ENCODE peak calls at places on chromosome 17, in nine cellular contexts. R is adrenal gland; D is effector memory CD4-positive, alpha-beta T cell; L is colonic mucosa; M is tibial nerve; W is esophagus squamous epithelium; X is OCI-LY7; K is transverse colon; C is heart left ventricle. O is an unnamed sample.

GRCh38 chr17:43456661-43457361 is 27.0 kb upstream of the DHX8 start:
- DNase-seq in R (peak; percentile 40), D (no peak), L (no peak), M (peak; percentile 23), W (no peak), X (no peak), K (peak; percentile 12), C (no peak), O (no peak)

GRCh38 chr17:40023590-40024292 is 8.5 kb downstream of the CSF3 start:
- DNase-seq in R (peak; percentile 37), D (no peak), L (peak; percentile 92), M (no peak), W (no peak), X (no peak), K (peak; percentile 80), C (peak; percentile 67), O (no peak)

GRCh38 chr17:30378191-30378796 is 433 bp upstream of the CPD start:
- DNase-seq in R (peak; percentile 34), D (peak; percentile 46), L (peak; percentile 51), M (no peak), W (no peak), X (peak; percentile 5), K (peak; percentile 38), C (peak; percentile 71), O (peak; percentile 50)

GRCh38 chr17:64240741-64241347 is 22.2 kb downstream of the TEX2 start:
- DNase-seq in R (peak; percentile 86), D (no peak), L (peak; percentile 19), M (no peak), W (no peak), X (no peak), K (peak; percentile 35), C (peak; percentile 64), O (no peak)

GRCh38 chr17:16281351-16281750 is 64.3 kb downstream of the PIGL start:
- DNase-seq in R (no peak), D (no peak), L (no peak), M (no peak), W (no peak), X (no peak), K (no peak), C (no peak), O (no peak)

GRCh38 chr17:65228734-65229390 is 91.7 kb downstream of the RGS9 start:
- DNase-seq in R (no peak), D (peak; percentile 4), L (no peak), M (no peak), W (no peak), X (no peak), K (no peak), C (no peak), O (peak; percentile 17)

GRCh38 chr17:15108992-15109391 is 156.1 kb downstream of the PMP22 start:
- DNase-seq in R (no peak), D (no peak), L (no peak), M (no peak), W (no peak), X (no peak), K (no peak), C (no peak), O (no peak)

GRCh38 chr17:77687417-77687816 is 271.1 kb upstream of the TNRC6C start:
- DNase-seq in R (no peak), D (no peak), L (no peak), M (no peak), W (no peak), X (no peak), K (no peak), C (no peak), O (no peak)

GRCh38 chr17:652310-652709 is 62.3 kb downstream of the VPS53 start:
- DNase-seq in R (no peak), D (no peak), L (no peak), M (peak; percentile 68), W (no peak), X (no peak), K (peak; percentile 47), C (peak; percentile 85), O (peak; percentile 85)

GRCh38 chr17:48023408-48024148 is 14.0 kb downstream of the COPZ2 start:
- DNase-seq in R (peak; percentile 94), D (peak; percentile 16), L (peak; percentile 86), M (peak; percentile 72), W (peak; percentile 19), X (peak; percentile 71), K (peak; percentile 84), C (peak; percentile 91), O (peak; percentile 85)

GRCh38 chr17:82019208-82019727 is 3.4 kb downstream of the CENPX start:
- DNase-seq in R (no peak), D (no peak), L (no peak), M (no peak), W (no peak), X (no peak), K (no peak), C (no peak), O (no peak)

DNA sequence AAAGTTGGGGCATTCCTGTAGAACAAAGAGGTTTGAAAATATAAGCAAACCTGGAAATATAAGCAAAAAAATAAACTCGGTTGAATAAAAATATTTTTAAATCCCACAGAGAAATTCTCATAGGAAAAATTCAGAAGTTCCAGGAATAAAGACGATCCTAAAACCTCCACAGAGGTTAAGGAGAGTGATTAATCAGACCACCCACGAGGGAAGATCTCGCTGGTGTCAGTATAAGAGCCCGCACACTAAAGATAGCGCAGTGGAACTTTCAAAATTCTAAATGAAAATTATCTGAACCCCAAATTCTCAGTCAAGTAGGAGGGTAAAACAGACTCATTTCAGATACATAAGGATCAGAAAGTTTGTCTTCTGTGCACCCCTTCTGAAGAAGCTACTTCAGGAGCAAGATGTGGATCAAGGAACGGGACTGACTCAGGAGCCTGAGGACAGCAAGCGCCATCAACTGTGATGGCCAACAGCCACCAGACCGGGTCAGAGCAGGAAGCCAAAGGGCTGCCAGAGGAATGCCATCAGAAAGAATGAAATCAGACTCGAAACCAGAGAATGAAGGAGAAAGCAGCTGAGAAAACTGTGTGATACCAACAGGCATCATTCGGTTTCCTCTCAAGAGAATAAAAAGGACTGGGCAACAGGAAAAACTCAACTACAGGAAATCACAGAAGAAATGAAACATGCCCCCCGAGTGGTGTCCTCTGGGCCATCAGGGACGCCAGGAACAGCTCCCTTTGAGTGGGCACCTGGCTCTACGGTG is 66.9 kb downstream of the CYTH1 start:
- DNase-seq in R (no peak), D (no peak), L (no peak), M (no peak), W (no peak), X (peak; percentile 58), K (no peak), C (no peak), O (no peak)
- H3K27ac ChIP-seq in R (no peak overlapping the region), D (peak overlapping the region; percentile 52), L (no peak overlapping the region), M (peak overlapping the region; percentile 47), W (no peak overlapping the region), X (peak overlapping the region; percentile 88), K (no peak overlapping the region), C (peak overlapping the region; percentile 31), O (no peak overlapping the region)

GRCh38 chr17:67520282-67520906 is 143.3 kb downstream of the PITPNC1 start:
- DNase-seq in R (peak; percentile 39), D (no peak), L (no peak), M (peak; percentile 16), W (no peak), X (no peak), K (peak; percentile 13), C (no peak), O (peak; percentile 27)
- H3K4me3 ChIP-seq in R (no peak overlapping the region), D (no peak overlapping the region), L (no peak overlapping the region), M (peak overlapping the region; percentile 8), W (no peak overlapping the region), X (no peak overlapping the region), K (no peak overlapping the region), C (no peak overlapping the region), O (no peak overlapping the region)

GRCh38 chr17:79799538-79800324 is 2.9 kb upstream of the CBX8 start:
- DNase-seq in R (no peak), D (no peak), L (no peak), M (no peak), W (no peak), X (no peak), K (no peak), C (no peak), O (no peak)

GRCh38 chr17:79796570-79797491 is at the start of gene CBX8:
- DNase-seq in R (peak; percentile 100), D (peak; percentile 97), L (peak; percentile 100), M (peak; percentile 99), W (peak; percentile 96), X (peak; percentile 100), K (peak; percentile 100), C (peak; percentile 100), O (peak; percentile 99)

GRCh38 chr17:79797492-79798295 is 817 bp upstream of the CBX8 start:
- DNase-seq in R (peak; percentile 40), D (no peak), L (no peak), M (no peak), W (no peak), X (peak; percentile 48), K (no peak), C (peak; percentile 68), O (no peak)

GRCh38 chr17:79799174-79799537 is 2.3 kb upstream of the CBX8 start:
- DNase-seq in R (no peak), D (no peak), L (no peak), M (no peak), W (no peak), X (no peak), K (no peak), C (no peak), O (no peak)

GRCh38 chr17:79798296-79799173 is 1.7 kb upstream of the CBX8 start:
- DNase-seq in R (no peak), D (no peak), L (no peak), M (no peak), W (no peak), X (no peak), K (no peak), C (no peak), O (no peak)
- H3K4me1 ChIP-seq in R (peaks cover 13% of the 10 kb centered on the region), D (peaks cover 49% of the 10 kb centered on the region), L (peaks cover 19% of the 10 kb centered on the region), M (peaks cover 33% of the 10 kb centered on the region), W (peaks cover 87% of the 10 kb centered on the region), X (peaks cover 49% of the 10 kb centered on the region), K (peaks cover 18% of the 10 kb centered on the region), C (peaks cover 50% of the 10 kb centered on the region), O (peaks cover 36% of the 10 kb centered on the region)

DNA sequence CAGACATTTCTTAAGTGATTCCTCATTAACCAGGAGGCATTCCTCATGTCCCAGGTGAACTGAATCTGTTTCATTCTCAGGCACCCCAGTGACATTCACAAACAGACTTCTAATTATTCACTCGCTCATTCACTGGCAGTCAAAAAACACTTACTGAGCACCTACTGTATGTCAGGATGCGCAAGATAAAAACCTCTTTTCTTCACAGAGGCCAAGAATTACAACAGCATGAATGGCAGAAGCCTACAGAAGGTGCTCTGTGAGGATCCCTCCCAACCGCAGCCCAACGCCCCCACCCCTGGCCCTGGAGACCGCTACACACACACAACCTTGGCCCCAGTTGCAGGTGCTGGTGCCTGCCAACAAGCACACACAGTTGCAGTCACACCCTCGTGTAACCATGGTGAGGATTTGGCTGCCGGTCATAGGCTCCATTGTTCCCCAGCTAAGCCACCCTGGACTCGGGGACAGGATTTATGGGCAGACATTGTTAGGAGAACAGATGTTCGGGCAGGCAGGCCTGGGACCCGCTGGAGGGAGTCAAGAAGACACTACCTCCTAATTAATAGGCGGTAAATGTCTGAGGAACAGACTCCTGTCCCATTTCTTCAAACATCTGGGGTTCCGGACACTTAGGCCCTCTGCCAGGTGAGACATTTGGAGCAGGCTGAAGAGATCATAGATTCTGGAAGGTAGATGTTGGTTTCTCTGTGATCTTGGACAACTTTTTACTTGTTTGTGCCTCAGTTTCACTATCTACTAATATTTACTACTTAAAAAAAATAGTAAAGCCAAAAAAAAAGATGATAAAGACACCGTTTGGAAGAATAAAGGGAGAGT is 43.2 kb downstream of the CUEDC1 start:
- DNase-seq in R (peak; percentile 94), D (no peak), L (peak; percentile 96), M (peak; percentile 91), W (no peak), X (no peak), K (peak; percentile 92), C (peak; percentile 93), O (peak; percentile 86)
- H3K27ac ChIP-seq in R (no peak overlapping the region), D (no peak overlapping the region), L (peak overlapping the region; percentile 60), M (peak overlapping the region; percentile 46), W (peak overlapping the region; percentile 64), X (no peak overlapping the region), K (peak overlapping the region; percentile 91), C (peak overlapping the region; percentile 68), O (no peak overlapping the region)

GRCh38 chr17:42068979-42069378 is 18.6 kb upstream of the C17orf113 start:
- DNase-seq in R (no peak), D (no peak), L (no peak), M (no peak), W (no peak), X (no peak), K (no peak), C (no peak), O (no peak)
- H3K4me3 ChIP-seq in R (no peak overlapping the region), D (no peak overlapping the region), L (no peak overlapping the region), M (no peak overlapping the region), W (no peak overlapping the region), X (no peak overlapping the region), K (no peak overlapping the region), C (no peak overlapping the region), O (no peak overlapping the region)